ENCODE peak calls at places on chromosomes 13 and 19, in four cellular contexts. One of them, this sample, is unnamed.

GRCh38 chr13:52159159-52159982 is at the start of gene NEK3:
- DNase-seq in tibial nerve: peak
- DNase-seq in C1 segment of cervical spinal cord: peak
- DNase-seq in left cardiac atrium: peak
- DNase-seq in this sample: peak

GRCh38 chr13:65034266-65034665 is 2195.9 kb downstream of the PCDH9 start:
- DNase-seq in tibial nerve: no peak
- DNase-seq in C1 segment of cervical spinal cord: no peak
- DNase-seq in left cardiac atrium: no peak
- DNase-seq in this sample: peak

GRCh38 chr19:1168877-1169791 is 4.9 kb downstream of the SBNO2 start:
- DNase-seq in tibial nerve: no peak
- DNase-seq in C1 segment of cervical spinal cord: peak
- DNase-seq in left cardiac atrium: no peak
- DNase-seq in this sample: peak

GRCh38 chr19:51598159-51598915 is 27.3 kb downstream of the ZNF175 start:
- DNase-seq in C1 segment of cervical spinal cord: no peak
- DNase-seq in left cardiac atrium: no peak
- DNase-seq in tibial nerve: no peak
- DNase-seq in this sample: no peak

GRCh38 chr19:12984143-12984627 is 11.1 kb upstream of the NFIX start:
- DNase-seq in tibial nerve: no peak
- DNase-seq in C1 segment of cervical spinal cord: no peak
- DNase-seq in left cardiac atrium: no peak
- DNase-seq in this sample: no peak

GRCh38 chr19:29681422-29682235 is 16.4 kb downstream of the PLEKHF1 start:
- DNase-seq in tibial nerve: no peak
- DNase-seq in C1 segment of cervical spinal cord: peak
- DNase-seq in left cardiac atrium: no peak
- DNase-seq in this sample: no peak

GRCh38 chr13:47598340-47598911 is 402.6 kb downstream of the SUCLA2 start:
- DNase-seq in C1 segment of cervical spinal cord: no peak
- DNase-seq in tibial nerve: no peak
- DNase-seq in left cardiac atrium: no peak
- DNase-seq in this sample: no peak

GRCh38 chr13:37918116-37919100 is 48.8 kb upstream of the TRPC4 start:
- DNase-seq in C1 segment of cervical spinal cord: no peak
- DNase-seq in left cardiac atrium: no peak
- DNase-seq in tibial nerve: no peak
- DNase-seq in this sample: no peak

GRCh38 chr19:3642987-3643386 is 16.4 kb upstream of the CACTIN start:
- DNase-seq in left cardiac atrium: no peak
- DNase-seq in tibial nerve: no peak
- DNase-seq in C1 segment of cervical spinal cord: no peak
- DNase-seq in this sample: no peak

GRCh38 chr19:50701367-50701985 is 18.1 kb downstream of the SHANK1 start:
- DNase-seq in C1 segment of cervical spinal cord: no peak
- DNase-seq in left cardiac atrium: no peak
- DNase-seq in tibial nerve: no peak
- DNase-seq in this sample: no peak

GRCh38 chr19:46604781-46605355 is 3.7 kb downstream of the CALM3 start:
- DNase-seq in tibial nerve: peak
- DNase-seq in C1 segment of cervical spinal cord: peak
- DNase-seq in left cardiac atrium: peak
- DNase-seq in this sample: peak

GRCh38 chr19:30824809-30825208 is 452.6 kb downstream of the ZNF536 start:
- DNase-seq in left cardiac atrium: no peak
- DNase-seq in tibial nerve: no peak
- DNase-seq in C1 segment of cervical spinal cord: no peak
- DNase-seq in this sample: no peak

GRCh38 chr19:632228-633067 is 889 bp downstream of the POLRMT start:
- DNase-seq in left cardiac atrium: no peak
- DNase-seq in tibial nerve: no peak
- DNase-seq in C1 segment of cervical spinal cord: no peak
- DNase-seq in this sample: no peak

GRCh38 chr13:46633416-46633815 is 80.4 kb downstream of the LRCH1 start:
- DNase-seq in C1 segment of cervical spinal cord: no peak
- DNase-seq in tibial nerve: no peak
- DNase-seq in left cardiac atrium: no peak
- DNase-seq in this sample: no peak

GRCh38 chr19:44722131-44723121 is 23.5 kb downstream of the CEACAM16 start:
- DNase-seq in C1 segment of cervical spinal cord: no peak
- DNase-seq in left cardiac atrium: no peak
- DNase-seq in tibial nerve: no peak
- DNase-seq in this sample: no peak

GRCh38 chr13:40432018-40432978 is 234.1 kb downstream of the FOXO1 start:
- DNase-seq in C1 segment of cervical spinal cord: no peak
- DNase-seq in tibial nerve: no peak
- DNase-seq in left cardiac atrium: no peak
- DNase-seq in this sample: no peak

GRCh38 chr19:6048348-6048747 is 62.0 kb downstream of the RFX2 start:
- DNase-seq in tibial nerve: no peak
- DNase-seq in C1 segment of cervical spinal cord: no peak
- DNase-seq in left cardiac atrium: no peak
- DNase-seq in this sample: no peak

GRCh38 chr19:6417713-6418561 is 6.7 kb downstream of the KHSRP start:
- DNase-seq in left cardiac atrium: no peak
- DNase-seq in C1 segment of cervical spinal cord: peak
- DNase-seq in tibial nerve: no peak
- DNase-seq in this sample: peak

GRCh38 chr19:46494936-46495788 is 505 bp downstream of the PNMA8B start:
- DNase-seq in C1 segment of cervical spinal cord: no peak
- DNase-seq in left cardiac atrium: no peak
- DNase-seq in tibial nerve: no peak
- DNase-seq in this sample: no peak

GRCh38 chr13:31105020-31105800 is 56.5 kb downstream of the HSPH1 start:
- DNase-seq in C1 segment of cervical spinal cord: no peak
- DNase-seq in tibial nerve: no peak
- DNase-seq in left cardiac atrium: no peak
- DNase-seq in this sample: no peak

GRCh38 chr19:39413269-39413902 is 917 bp downstream of the PLEKHG2 start:
- DNase-seq in left cardiac atrium: peak
- DNase-seq in C1 segment of cervical spinal cord: peak
- DNase-seq in tibial nerve: no peak
- DNase-seq in this sample: peak

GRCh38 chr19:5048091-5048726 is 79.3 kb downstream of the KDM4B start:
- DNase-seq in C1 segment of cervical spinal cord: peak
- DNase-seq in tibial nerve: peak
- DNase-seq in left cardiac atrium: peak
- DNase-seq in this sample: peak

GRCh38 chr19:39631626-39632025 is 24.1 kb upstream of the LGALS16 start:
- DNase-seq in tibial nerve: no peak
- DNase-seq in left cardiac atrium: no peak
- DNase-seq in C1 segment of cervical spinal cord: no peak
- DNase-seq in this sample: no peak

GRCh38 chr19:46907880-46908279 is 47.1 kb downstream of the ARHGAP35 start:
- DNase-seq in left cardiac atrium: peak
- DNase-seq in tibial nerve: no peak
- DNase-seq in C1 segment of cervical spinal cord: no peak
- DNase-seq in this sample: peak

GRCh38 chr13:42001580-42001979 is 40.7 kb upstream of the VWA8 start:
- DNase-seq in tibial nerve: no peak
- DNase-seq in C1 segment of cervical spinal cord: no peak
- DNase-seq in left cardiac atrium: peak
- DNase-seq in this sample: no peak

GRCh38 chr13:71067164-71067815 is 799.7 kb downstream of the DACH1 start:
- DNase-seq in tibial nerve: no peak
- DNase-seq in C1 segment of cervical spinal cord: no peak
- DNase-seq in left cardiac atrium: no peak
- DNase-seq in this sample: no peak

GRCh38 chr19:35257113-35257461 is 8.3 kb downstream of the LSR start:
- DNase-seq in left cardiac atrium: no peak
- DNase-seq in tibial nerve: no peak
- DNase-seq in C1 segment of cervical spinal cord: no peak
- DNase-seq in this sample: peak

GRCh38 chr19:45467456-45468158 is at the start of gene FOSB:
- DNase-seq in C1 segment of cervical spinal cord: peak
- DNase-seq in tibial nerve: peak
- DNase-seq in left cardiac atrium: peak
- DNase-seq in this sample: peak

GRCh38 chr13:28220166-28220565 is 81.8 kb downstream of the PAN3 start:
- DNase-seq in tibial nerve: no peak
- DNase-seq in C1 segment of cervical spinal cord: no peak
- DNase-seq in left cardiac atrium: no peak
- DNase-seq in this sample: no peak

GRCh38 chr13:109746364-109746763 is 40.0 kb downstream of the IRS2 start:
- DNase-seq in left cardiac atrium: no peak
- DNase-seq in tibial nerve: no peak
- DNase-seq in C1 segment of cervical spinal cord: no peak
- DNase-seq in this sample: no peak

GRCh38 chr19:4889034-4889825 is 13.5 kb downstream of the ARRDC5 start:
- DNase-seq in left cardiac atrium: no peak
- DNase-seq in C1 segment of cervical spinal cord: no peak
- DNase-seq in tibial nerve: no peak
- DNase-seq in this sample: no peak

GRCh38 chr19:53537523-53538377 is at the start of gene ZNF331:
- DNase-seq in left cardiac atrium: peak
- DNase-seq in tibial nerve: peak
- DNase-seq in C1 segment of cervical spinal cord: peak
- DNase-seq in this sample: peak

GRCh38 chr19:42271045-42271419 is 2.0 kb downstream of the CIC start:
- DNase-seq in tibial nerve: no peak
- DNase-seq in C1 segment of cervical spinal cord: no peak
- DNase-seq in left cardiac atrium: no peak
- DNase-seq in this sample: no peak

GRCh38 chr13:95707442-95708389 is 30.8 kb downstream of the DNAJC3 start:
- DNase-seq in tibial nerve: no peak
- DNase-seq in C1 segment of cervical spinal cord: no peak
- DNase-seq in left cardiac atrium: no peak
- DNase-seq in this sample: no peak

GRCh38 chr13:43291289-43292055 is 268.1 kb downstream of the DNAJC15 start:
- DNase-seq in left cardiac atrium: no peak
- DNase-seq in tibial nerve: no peak
- DNase-seq in C1 segment of cervical spinal cord: no peak
- DNase-seq in this sample: no peak

GRCh38 chr13:100063333-100063732 is 25.6 kb upstream of the PCCA start:
- DNase-seq in left cardiac atrium: no peak
- DNase-seq in tibial nerve: no peak
- DNase-seq in C1 segment of cervical spinal cord: no peak
- DNase-seq in this sample: no peak

GRCh38 chr13:108486096-108486495 is 143.3 kb upstream of the MYO16 start:
- DNase-seq in tibial nerve: no peak
- DNase-seq in left cardiac atrium: no peak
- DNase-seq in C1 segment of cervical spinal cord: no peak
- DNase-seq in this sample: no peak

GRCh38 chr13:60155978-60156377 is 7.8 kb downstream of the DIAPH3 start:
- DNase-seq in left cardiac atrium: no peak
- DNase-seq in tibial nerve: no peak
- DNase-seq in C1 segment of cervical spinal cord: no peak
- DNase-seq in this sample: no peak

GRCh38 chr19:18385675-18386542 is at the start of gene GDF15:
- DNase-seq in left cardiac atrium: peak
- DNase-seq in C1 segment of cervical spinal cord: no peak
- DNase-seq in tibial nerve: peak
- DNase-seq in this sample: peak

GRCh38 chr13:109611912-109612691 is 174.3 kb downstream of the IRS2 start:
- DNase-seq in tibial nerve: no peak
- DNase-seq in C1 segment of cervical spinal cord: no peak
- DNase-seq in left cardiac atrium: no peak
- DNase-seq in this sample: no peak

This sample was measured in sigmoid colon.